ENCODE peak calls at places on chromosomes 4 and X, in five cellular contexts. R is heart left ventricle, W is Karpas-422, A is stomach, E is NCI-H1092 treated with DMSO at 0.1 percent for 48 hours. J is an unnamed sample.

GRCh38 chrX:129653985-129654651 is 638 bp downstream of the APLN start:
- DNase-seq in R (peak; percentile 23), W (no peak), A (peak; percentile 40), E (peak; percentile 54), J (no peak)

GRCh38 chrX:150899191-150899757 is 806 bp upstream of the CD99L2 start:
- DNase-seq in R (peak; percentile 21), W (peak; percentile 71), A (peak; percentile 37), E (peak; percentile 55), J (peak; percentile 51)

GRCh38 chr4:55725057-55725456 is 89.0 kb upstream of the NMU start:
- DNase-seq in E (no peak), A (no peak), W (peak; percentile 43), R (no peak), J (no peak)

GRCh38 chr4:19406789-19407188 is 844.9 kb upstream of the SLIT2 start:
- DNase-seq in W (no peak), A (no peak), R (no peak), E (no peak), J (no peak)

GRCh38 chr4:167234388-167234881 is at the start of gene SPOCK3:
- DNase-seq in W (no peak), A (peak; percentile 44), E (peak; percentile 34), R (peak; percentile 20), J (peak; percentile 2)

GRCh38 chr4:48105230-48105629 is 28.8 kb downstream of the TXK start:
- DNase-seq in W (no peak), E (no peak), R (no peak), A (no peak), J (no peak)

GRCh38 chr4:153594208-153594607 is 89.9 kb upstream of the TLR2 start:
- DNase-seq in E (no peak), W (no peak), R (peak; percentile 30), A (no peak), J (no peak)

GRCh38 chr4:100240008-100240407 is 49.7 kb upstream of the DDIT4L start:
- DNase-seq in R (no peak), E (no peak), A (no peak), W (no peak), J (no peak)

GRCh38 chrX:120456973-120457372 is 12.1 kb downstream of the LAMP2 start:
- DNase-seq in A (no peak), W (peak; percentile 74), E (no peak), R (no peak), J (peak; percentile 16)

GRCh38 chrX:80174925-80175574 is 160.5 kb downstream of the TBX22 start:
- DNase-seq in A (peak; percentile 43), E (no peak), R (peak; percentile 50), W (no peak), J (no peak)

GRCh38 chr4:1505511-1506451 is 99.5 kb upstream of the NKX1-1 start:
- DNase-seq in A (no peak), W (no peak), E (no peak), R (no peak), J (no peak)

GRCh38 chr4:184461711-184462110 is 12.6 kb downstream of the IRF2 start:
- DNase-seq in A (no peak), R (no peak), E (no peak), W (no peak), J (no peak)

GRCh38 chr4:113961322-113961698 is 18.1 kb downstream of the ARSJ start:
- DNase-seq in W (no peak), R (no peak), A (no peak), E (peak; percentile 68), J (no peak)

GRCh38 chrX:135185795-135186443 is 14.7 kb upstream of the CT55 start:
- DNase-seq in E (peak; percentile 33), A (no peak), R (no peak), W (peak; percentile 85), J (peak; percentile 47)

GRCh38 chr4:80035336-80035735 is 37.7 kb downstream of the ANTXR2 start:
- DNase-seq in W (no peak), A (peak; percentile 38), E (no peak), R (no peak), J (no peak)

GRCh38 chr4:2166253-2166652 is 75.7 kb downstream of the HAUS3 start:
- DNase-seq in W (no peak), A (no peak), E (no peak), R (no peak), J (no peak)

GRCh38 chrX:57951666-57952319 is 41.5 kb upstream of the ZXDA start:
- DNase-seq in E (no peak), R (no peak), A (no peak), W (no peak), J (no peak)

GRCh38 chrX:101595739-101596419 is 21.9 kb downstream of the ARMCX6 start:
- DNase-seq in R (peak; percentile 18), A (no peak), W (peak; percentile 83), E (peak; percentile 37), J (peak; percentile 72)

GRCh38 chr4:155944516-155944915 is 9.2 kb downstream of the CTSO start:
- DNase-seq in A (no peak), W (no peak), E (no peak), R (no peak), J (no peak)

GRCh38 chr4:8274772-8275241 is 5.3 kb downstream of the HTRA3 start:
- DNase-seq in W (no peak), R (peak; percentile 86), E (peak; percentile 35), A (peak; percentile 53), J (no peak)

GRCh38 chr4:77581724-77582123 is 23.9 kb upstream of the CXCL13 start:
- DNase-seq in A (no peak), W (no peak), E (no peak), R (no peak), J (no peak)

GRCh38 chr4:79682161-79682560 is 274.1 kb upstream of the GK2 start:
- DNase-seq in E (no peak), R (no peak), A (no peak), W (no peak), J (no peak)

GRCh38 chr4:187732524-187732923 is 263.0 kb upstream of the ZFP42 start:
- DNase-seq in W (no peak), A (no peak), R (no peak), E (no peak), J (no peak)

GRCh38 chr4:82499705-82500104 is 62.1 kb downstream of the TMEM150C start:
- DNase-seq in W (no peak), E (peak; percentile 79), A (no peak), R (no peak), J (no peak)

GRCh38 chrX:17397074-17397473 is 22.1 kb downstream of the NHS start:
- DNase-seq in R (no peak), W (no peak), E (no peak), A (no peak), J (no peak)

J was measured in B cell.